ENCODE peak calls at places on chromosomes 13 and 19, in ten cellular contexts. V is RWPE1, E is epithelial cell of proximal tubule, X is hepatocyte, D is psoas muscle, I is HCT116, P is fibroblast of mammary gland, O is WERI-Rb-1, A is tibial nerve, J is foreskin keratinocyte. U is an unnamed sample.

GRCh38 chr13:28467034-28467433 is 27.9 kb downstream of the FLT1 start:
- DNase-seq in X (no peak), O (no peak), E (no peak), J (no peak), D (no peak), V (no peak), I (no peak), A (no peak), P (no peak), U (no peak)

GRCh38 chr19:5719961-5720790 is at the start of the genes CATSPERD and LONP1:
- DNase-seq in A (peak), J (peak), D (peak), E (peak), V (peak), I (peak), P (peak), O (peak), X (peak), U (peak)

GRCh38 chr19:32041681-32042292 is 303.6 kb upstream of the ZNF507 start:
- DNase-seq in X (peak), J (peak), A (no peak), I (no peak), P (peak), V (peak), O (peak), E (no peak), D (peak), U (no peak)

GRCh38 chr19:46620267-46620666 is 4.6 kb downstream of the PTGIR start:
- DNase-seq in A (no peak), E (no peak), O (peak), D (no peak), X (no peak), I (no peak), P (no peak), J (no peak), V (no peak), U (no peak)

GRCh38 chr13:51283361-51283760 is 56.1 kb upstream of the SERPINE3 start:
- DNase-seq in X (no peak), O (no peak), J (no peak), V (no peak), P (no peak), A (no peak), D (no peak), I (no peak), E (no peak), U (peak)

GRCh38 chr13:28729541-28729940 is 10.8 kb upstream of the SLC46A3 start:
- DNase-seq in J (no peak), A (no peak), P (no peak), D (no peak), I (no peak), E (no peak), O (no peak), V (no peak), X (no peak), U (no peak)

GRCh38 chr13:76723551-76724232 is 162.5 kb downstream of the KCTD12 start:
- DNase-seq in P (peak), A (no peak), V (peak), I (no peak), E (peak), D (peak), X (peak), J (peak), O (no peak), U (no peak)

GRCh38 chr19:39411832-39412099 is 703 bp upstream of the PLEKHG2 start:
- DNase-seq in V (peak), I (peak), E (peak), D (peak), P (peak), O (peak), X (peak), A (peak), J (peak), U (peak)

DNA sequence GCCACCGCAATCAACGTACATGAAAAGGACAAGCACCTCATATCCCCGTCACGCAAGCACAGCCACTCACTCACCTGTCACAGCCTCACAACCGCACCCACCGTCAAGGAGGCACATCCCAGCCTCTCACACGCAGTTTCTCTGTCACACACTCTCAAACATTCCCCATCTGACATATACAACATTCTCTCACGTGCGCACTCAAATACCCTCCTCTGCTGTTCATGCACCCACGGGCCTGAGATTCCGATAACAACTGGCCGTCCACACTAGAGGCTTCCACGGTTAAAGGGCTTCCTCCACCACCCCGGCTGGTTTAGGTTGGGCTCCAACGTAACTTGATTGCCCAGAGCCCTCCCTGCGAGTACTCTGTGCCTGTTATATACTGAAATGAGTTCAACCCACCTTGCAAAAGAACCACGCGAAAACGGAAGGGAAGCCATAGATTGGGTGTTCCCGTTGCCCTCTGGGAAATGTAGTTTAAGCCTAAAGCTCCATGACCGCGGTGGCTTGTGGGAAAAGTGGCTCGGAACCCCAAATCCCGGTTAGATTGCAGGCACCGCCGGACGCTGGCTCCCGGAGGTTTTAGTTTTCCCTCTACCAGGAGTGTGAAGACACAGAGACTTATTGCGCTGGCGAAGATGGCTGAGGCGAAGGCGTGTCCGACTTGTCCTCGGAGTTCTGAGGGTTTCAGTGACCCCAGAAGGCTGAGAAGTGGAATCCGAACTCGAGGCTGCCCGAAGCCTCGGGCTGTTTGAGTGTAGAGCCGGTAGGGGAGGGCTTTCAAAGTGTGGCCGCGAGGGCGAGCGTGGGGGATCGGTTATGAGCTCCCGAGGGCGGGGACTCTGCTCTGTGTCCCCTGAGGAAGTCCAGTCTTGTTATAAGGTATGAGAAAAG is at the start of gene ZNF573:
- DNase-seq in D (peak), A (peak), E (peak), J (peak), V (peak), O (peak), I (peak), P (peak), X (peak), U (peak)
- TF ChIP-seq CTCF in D (peak), A (no peak), E (peak), J (peak), V (no peak), O (no peak), I (no peak), P (no peak), X (no peak), U (no peak)

GRCh38 chr19:1134431-1134830 is 30.6 kb downstream of the GPX4 start:
- DNase-seq in X (no peak), V (no peak), P (peak), D (no peak), E (no peak), O (no peak), I (no peak), A (no peak), J (no peak), U (no peak)
- TF ChIP-seq CTCF in X (no peak), V (no peak), P (no peak), D (no peak), E (no peak), O (no peak), I (no peak), A (no peak), J (no peak), U (no peak)

DNA sequence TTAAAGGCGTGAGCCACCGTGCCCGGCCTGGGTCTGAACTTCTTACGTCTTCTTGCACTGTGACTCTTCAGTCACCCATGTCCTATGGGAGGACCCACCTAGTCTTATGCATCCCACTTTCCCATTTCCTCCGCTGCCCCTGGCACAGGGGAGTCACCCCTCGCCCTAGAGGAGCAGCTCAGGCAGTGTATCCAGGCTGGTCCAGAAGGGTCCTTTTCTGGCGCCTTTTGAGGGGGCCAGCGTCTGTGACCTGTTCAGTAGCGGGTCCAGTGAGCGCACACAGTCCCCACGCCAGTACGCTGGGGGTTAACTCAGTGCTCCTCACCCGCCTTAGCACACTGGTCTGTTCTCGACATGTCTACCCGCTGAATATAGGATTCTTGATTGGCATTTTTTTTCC is 107.1 kb downstream of the TM9SF2 start:
- DNase-seq in P (no peak), V (no peak), D (no peak), E (no peak), O (no peak), J (no peak), I (no peak), A (no peak), X (no peak), U (no peak)
- TF ChIP-seq CTCF in P (no peak), V (no peak), D (no peak), E (no peak), O (no peak), J (no peak), I (no peak), A (no peak), X (no peak), U (no peak)

DNA sequence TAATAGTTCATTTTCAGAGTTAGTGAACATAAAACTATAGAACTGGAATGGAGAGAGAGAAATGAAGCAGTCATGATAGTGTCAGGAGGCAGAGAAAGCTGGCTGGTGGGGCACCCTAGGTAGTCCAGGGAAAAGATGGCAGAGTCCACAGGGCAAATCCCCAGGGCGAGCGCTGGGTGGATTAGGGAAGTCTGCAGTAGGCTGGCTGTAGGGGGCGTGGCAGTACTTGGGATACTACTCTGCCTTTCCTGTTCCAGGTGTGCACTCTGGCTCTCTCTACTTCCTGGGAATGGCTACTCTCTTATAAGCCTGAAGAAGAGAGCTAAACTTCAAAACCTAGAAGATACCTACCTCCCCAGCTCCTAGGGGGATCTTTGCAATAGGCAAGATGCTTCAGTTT is 232.9 kb upstream of the SLC10A2 start:
- DNase-seq in I (no peak), X (peak), O (peak), V (no peak), A (no peak), P (no peak), E (no peak), J (no peak), D (no peak), U (no peak)
- TF ChIP-seq CTCF in I (no peak), X (no peak), O (peak), V (no peak), A (no peak), P (no peak), E (peak), J (peak), D (no peak), U (no peak)

GRCh38 chr19:51034704-51035103 is at the start of gene KLK12:
- DNase-seq in D (no peak), X (no peak), E (no peak), I (no peak), J (no peak), O (no peak), P (no peak), A (no peak), V (no peak), U (no peak)

GRCh38 chr19:51031880-51032225 is 2.9 kb downstream of the KLK12 start:
- DNase-seq in I (no peak), P (no peak), A (no peak), D (no peak), V (no peak), X (no peak), O (no peak), E (no peak), J (no peak), U (no peak)

GRCh38 chr19:51031220-51031879 is 3.5 kb downstream of the KLK12 start:
- DNase-seq in P (no peak), V (no peak), J (no peak), O (no peak), D (no peak), A (no peak), I (no peak), E (no peak), X (no peak), U (no peak)

GRCh38 chr19:51040151-51040550 is 5.3 kb upstream of the KLK12 start:
- DNase-seq in J (no peak), P (no peak), A (no peak), V (no peak), E (no peak), O (no peak), X (no peak), I (no peak), D (no peak), U (no peak)

DNA sequence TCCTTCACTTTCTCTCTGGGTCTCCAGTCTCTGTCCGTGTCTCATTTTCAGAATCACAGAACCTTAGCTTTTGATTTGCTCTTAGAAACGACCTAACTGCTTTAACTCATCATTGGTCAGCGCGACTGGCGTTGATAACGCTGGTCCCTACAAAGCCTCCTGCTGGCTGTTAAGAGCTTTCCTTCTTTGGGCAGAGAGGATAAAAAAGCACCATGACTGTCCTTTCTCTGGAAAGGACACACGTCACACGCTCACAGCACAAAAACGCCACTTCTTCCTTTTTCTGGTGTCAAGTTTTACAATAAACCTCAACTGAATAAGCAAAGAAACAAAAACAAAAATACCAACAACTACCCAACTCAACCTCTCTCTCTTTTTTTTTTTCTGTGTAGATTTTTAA is 1.7 kb upstream of the KLK12 start:
- DNase-seq in A (no peak), I (no peak), O (no peak), P (no peak), X (no peak), D (no peak), V (no peak), E (no peak), J (no peak), U (no peak)
- TF ChIP-seq CTCF in A (no peak), I (no peak), O (no peak), P (no peak), X (no peak), D (no peak), V (no peak), E (no peak), J (no peak), U (no peak)

U was measured in osteocyte.